ENCODE peak calls at places on chromosomes 11 and 22, in six cellular contexts. K is heart left ventricle, F is psoas muscle, C is tibial nerve, Y is IMR-90, R is spleen. Q is an unnamed sample. For H3K9me3, the result is how much of the 10 kb centered on the place peaks cover.

GRCh38 chr11:79466411-79466810 is 25.6 kb upstream of the TENM4 start:
- DNase-seq in F (no peak), Y (peak), K (no peak), R (no peak), C (no peak), Q (no peak)

GRCh38 chr11:126124284-126124683 is 61.6 kb upstream of the CDON start:
- DNase-seq in F (no peak), K (no peak), Y (peak), C (no peak), R (no peak), Q (no peak)

GRCh38 chr11:104897891-104898684 is at the start of gene CASP12:
- DNase-seq in F (no peak), Y (peak), R (no peak), K (peak), C (no peak), Q (no peak)

GRCh38 chr11:101466352-101466751 is 117.5 kb downstream of the TRPC6 start:
- DNase-seq in C (no peak), F (no peak), R (peak), Y (no peak), K (no peak), Q (peak)

GRCh38 chr11:17298302-17298701 is 21.8 kb downstream of the NUCB2 start:
- DNase-seq in R (no peak), K (no peak), C (no peak), F (no peak), Y (peak), Q (no peak)

GRCh38 chr11:74671520-74672196 is 59.6 kb downstream of the CHRDL2 start:
- DNase-seq in C (no peak), F (no peak), R (no peak), K (no peak), Y (peak), Q (no peak)

GRCh38 chr11:102268083-102268984 is 49.0 kb upstream of the BIRC3 start:
- DNase-seq in F (peak), K (peak), Y (peak), R (peak), C (peak), Q (peak)

GRCh38 chr11:17073370-17074027 is 4.0 kb downstream of the RPS13 start:
- DNase-seq in R (no peak), F (no peak), C (no peak), K (no peak), Y (no peak), Q (no peak)

GRCh38 chr11:75966546-75967287 is 151.7 kb downstream of the UVRAG start:
- DNase-seq in K (no peak), F (no peak), C (no peak), R (no peak), Y (peak), Q (no peak)

GRCh38 chr11:130389315-130389935 is 39.0 kb downstream of the ADAMTS8 start:
- DNase-seq in R (peak), Y (no peak), F (no peak), K (peak), C (no peak), Q (no peak)

GRCh38 chr11:80995523-80995922 is 1554.7 kb upstream of the TENM4 start:
- DNase-seq in C (no peak), K (no peak), R (no peak), Y (no peak), F (no peak), Q (no peak)

GRCh38 chr11:67411785-67412152 is 3.7 kb upstream of the CARNS1 start:
- DNase-seq in R (peak), C (no peak), Y (no peak), K (no peak), F (no peak), Q (no peak)

GRCh38 chr22:25475554-25476022 is 88.9 kb upstream of the GRK3 start:
- DNase-seq in F (no peak), K (peak), Y (peak), C (no peak), R (no peak), Q (no peak)

GRCh38 chr11:62755086-62755615 is 1.2 kb upstream of the ZBTB3 start:
- DNase-seq in C (no peak), K (no peak), F (no peak), Y (no peak), R (peak), Q (no peak)

GRCh38 chr22:29202231-29203192 is 3.2 kb upstream of the EMID1 start:
- DNase-seq in C (peak), F (peak), K (peak), R (peak), Y (peak), Q (no peak)

GRCh38 chr11:29641201-29641600 is 375.6 kb downstream of the KCNA4 start:
- DNase-seq in K (no peak), F (no peak), C (no peak), Y (no peak), R (no peak), Q (no peak)

GRCh38 chr11:19988598-19988997 is 171.7 kb downstream of the DBX1 start:
- DNase-seq in R (no peak), K (no peak), C (no peak), F (peak), Y (peak), Q (no peak)

GRCh38 chr11:3165916-3166267 is 782 bp upstream of the OSBPL5 start:
- DNase-seq in F (peak), C (no peak), K (no peak), Y (no peak), R (peak), Q (no peak)

GRCh38 chr11:120431633-120432032 is 79.9 kb upstream of the GRIK4 start:
- DNase-seq in R (no peak), F (no peak), C (no peak), K (no peak), Y (peak), Q (no peak)

GRCh38 chr11:8068605-8069221 is 12.3 kb upstream of the TUB start:
- DNase-seq in R (peak), F (peak), K (peak), C (peak), Y (peak), Q (peak)

GRCh38 chr11:108853864-108854263 is 189.0 kb downstream of the DDX10 start:
- DNase-seq in C (no peak), Y (no peak), F (no peak), R (no peak), K (no peak), Q (no peak)

GRCh38 chr11:28400236-28401100 is 292.3 kb downstream of the METTL15 start:
- DNase-seq in F (no peak), C (no peak), R (no peak), Y (peak), K (no peak), Q (no peak)

GRCh38 chr22:30538280-30538679 is 8.3 kb downstream of the SEC14L6 start:
- DNase-seq in F (no peak), K (no peak), Y (peak), C (no peak), R (no peak), Q (no peak)

GRCh38 chr11:97107604-97108003 is 717.8 kb downstream of the JRKL start:
- DNase-seq in R (no peak), F (no peak), K (no peak), C (no peak), Y (no peak), Q (no peak)

GRCh38 chr11:3225826-3226750 is 6.1 kb downstream of the MRGPRE start:
- DNase-seq in R (no peak), C (peak), Y (no peak), F (no peak), K (no peak), Q (no peak)

GRCh38 chr11:29256580-29256979 is 760.2 kb downstream of the KCNA4 start:
- DNase-seq in F (no peak), K (no peak), R (no peak), Y (no peak), C (no peak), Q (no peak)

GRCh38 chr11:59106363-59107336 is at the start of gene FAM111B:
- DNase-seq in R (peak), Y (peak), K (peak), F (peak), C (peak), Q (peak)

GRCh38 chr11:93477684-93478234 is 65.4 kb downstream of the SMCO4 start:
- DNase-seq in R (no peak), Y (peak), F (no peak), C (no peak), K (no peak), Q (no peak)

GRCh38 chr22:41411021-41411851 is 29.5 kb downstream of the TEF start:
- DNase-seq in K (no peak), R (no peak), C (peak), F (peak), Y (no peak), Q (no peak)

GRCh38 chr11:121582296-121582695 is 129.5 kb upstream of the SORL1-AS1 start:
- DNase-seq in Y (no peak), C (peak), F (no peak), R (no peak), K (no peak), Q (no peak)

GRCh38 chr11:78168539-78169477 is 19.6 kb downstream of the KCTD21 start:
- DNase-seq in K (peak), R (no peak), F (peak), C (peak), Y (peak), Q (no peak)

GRCh38 chr11:115330693-115331482 is 173.3 kb downstream of the CADM1 start:
- DNase-seq in Y (no peak), C (no peak), F (no peak), K (no peak), R (no peak), Q (no peak)

DNA sequence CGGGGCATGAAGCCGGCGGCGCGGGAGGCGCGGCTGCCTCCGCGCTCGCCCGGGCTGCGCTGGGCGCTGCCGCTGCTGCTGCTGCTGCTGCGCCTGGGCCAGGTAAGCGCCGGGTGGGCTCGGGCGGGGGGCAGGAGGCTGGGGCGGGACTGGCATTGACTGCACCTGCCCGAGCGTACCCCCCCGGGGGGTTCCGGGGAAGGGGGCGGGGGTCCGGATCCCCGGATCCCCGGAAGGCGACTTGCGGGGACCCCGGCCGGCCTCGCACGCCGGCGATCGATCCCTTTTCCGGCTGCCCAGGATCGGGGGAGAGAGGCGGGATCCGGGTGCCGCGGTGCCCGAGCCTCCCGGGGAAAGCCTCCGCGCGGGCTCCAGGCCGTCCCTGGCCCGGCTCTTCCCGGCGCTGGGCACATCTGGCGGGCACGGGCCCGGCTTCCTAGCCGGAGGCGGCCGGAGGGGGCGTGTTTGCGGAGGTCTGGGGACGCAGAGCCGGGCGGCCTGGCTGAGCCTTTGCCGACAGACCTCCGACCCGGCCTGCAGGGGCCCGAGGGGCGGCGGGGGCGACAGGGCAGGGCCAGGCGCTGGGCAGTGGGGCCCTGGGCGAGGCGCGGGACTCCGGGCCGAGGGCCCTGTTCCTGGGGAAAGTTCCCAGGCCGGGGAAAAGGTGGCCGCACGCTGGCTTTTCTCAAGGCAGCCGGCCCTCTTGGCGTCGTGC is 705 bp downstream of the PTPRJ start:
- DNase-seq in R (peak), C (no peak), Y (peak), F (peak), K (peak), Q (peak)
- TF ChIP-seq CTCF in R (peak), C (no peak), Y (peak), F (peak), K (no peak), Q (no peak)

DNA sequence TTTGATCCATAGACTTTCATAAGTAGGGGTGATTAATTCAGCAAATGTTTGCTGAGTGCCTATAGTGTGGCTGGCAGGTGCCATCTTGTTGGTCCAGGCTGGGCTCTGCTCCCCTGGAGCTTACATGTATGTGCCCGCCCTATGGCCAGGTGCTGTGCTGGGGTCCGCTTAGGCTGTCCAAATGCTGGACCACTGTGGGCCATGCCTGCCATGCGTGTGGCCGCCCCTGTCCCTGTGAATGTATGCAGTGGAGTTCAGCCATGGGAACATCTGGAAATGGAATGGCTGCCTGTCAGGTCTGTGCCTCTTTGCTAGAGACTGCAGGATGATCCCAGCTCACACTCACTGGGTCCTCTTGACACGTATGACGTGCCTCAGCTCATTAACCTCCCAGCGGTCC is 594.6 kb downstream of the TBC1D22A start:
- DNase-seq in K (no peak), Y (no peak), R (peak), C (no peak), F (no peak), Q (peak)
- H3K9me3 ChIP-seq in K (under half), Y (under half), R (under half), C (under half), F (under half), Q (under half)

GRCh38 chr11:94830722-94831121 is 62.6 kb downstream of the AMOTL1 start:
- DNase-seq in R (no peak), C (no peak), K (no peak), Y (no peak), F (no peak), Q (no peak)

GRCh38 chr11:94832604-94833238 is 64.6 kb downstream of the AMOTL1 start:
- DNase-seq in C (no peak), F (no peak), K (no peak), Y (no peak), R (no peak), Q (no peak)

GRCh38 chr11:94828088-94828487 is 59.9 kb downstream of the AMOTL1 start:
- DNase-seq in C (no peak), F (no peak), Y (no peak), R (no peak), K (no peak), Q (no peak)

GRCh38 chr11:94834931-94835330 is 66.8 kb downstream of the AMOTL1 start:
- DNase-seq in R (no peak), K (no peak), C (no peak), F (no peak), Y (peak), Q (no peak)

DNA sequence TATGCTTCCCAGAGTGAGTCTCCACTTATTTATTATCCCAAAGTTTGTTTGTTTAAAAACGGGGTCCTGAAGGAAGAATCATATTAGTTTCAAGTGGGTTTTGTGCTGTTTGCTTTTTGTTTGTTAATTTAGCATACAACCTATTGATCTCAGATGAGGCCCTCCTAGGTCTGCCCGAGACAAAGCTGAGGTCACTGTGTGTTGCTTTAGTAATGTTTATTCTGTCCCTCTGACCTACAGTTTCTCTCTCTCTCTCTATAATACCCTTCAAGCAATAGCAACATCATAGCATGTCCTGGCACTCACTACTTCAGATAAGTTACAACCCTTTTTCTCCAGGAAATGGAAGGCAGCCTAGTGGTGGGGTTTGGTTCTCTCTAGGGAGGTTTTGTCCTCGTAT is 63.4 kb downstream of the AMOTL1 start:
- DNase-seq in C (no peak), K (no peak), F (no peak), Y (no peak), R (no peak), Q (no peak)
- H3K27ac ChIP-seq in C (no peak), K (no peak), F (no peak), Y (peak), R (no peak), Q (no peak)

GRCh38 chr11:84384637-84385227 is 1098.6 kb upstream of the CCDC90B start:
- DNase-seq in F (no peak), R (no peak), Y (peak), K (no peak), C (peak), Q (peak)

GRCh38 chr11:84396521-84396920 is 1110.4 kb upstream of the CCDC90B start:
- DNase-seq in R (no peak), Y (no peak), F (no peak), C (no peak), K (no peak), Q (no peak)

GRCh38 chr11:84390441-84391078 is 1104.4 kb upstream of the CCDC90B start:
- DNase-seq in Y (no peak), F (no peak), K (no peak), C (no peak), R (no peak), Q (no peak)
- TF ChIP-seq CTCF in Y (no peak), F (no peak), K (no peak), C (no peak), R (no peak), Q (no peak)

GRCh38 chr11:70713436-70713835 is 315.1 kb downstream of the CTTN start:
- DNase-seq in Y (no peak), R (peak), C (no peak), K (no peak), F (no peak), Q (no peak)

GRCh38 chr11:70715166-70715565 is 316.8 kb downstream of the CTTN start:
- DNase-seq in K (no peak), F (peak), Y (no peak), C (no peak), R (no peak), Q (no peak)

GRCh38 chr11:70716986-70717775 is 318.9 kb downstream of the CTTN start:
- DNase-seq in R (no peak), Y (no peak), K (no peak), C (no peak), F (peak), Q (no peak)

GRCh38 chr11:70713988-70714665 is 315.8 kb downstream of the CTTN start:
- DNase-seq in Y (no peak), K (no peak), R (peak), C (no peak), F (no peak), Q (no peak)

DNA sequence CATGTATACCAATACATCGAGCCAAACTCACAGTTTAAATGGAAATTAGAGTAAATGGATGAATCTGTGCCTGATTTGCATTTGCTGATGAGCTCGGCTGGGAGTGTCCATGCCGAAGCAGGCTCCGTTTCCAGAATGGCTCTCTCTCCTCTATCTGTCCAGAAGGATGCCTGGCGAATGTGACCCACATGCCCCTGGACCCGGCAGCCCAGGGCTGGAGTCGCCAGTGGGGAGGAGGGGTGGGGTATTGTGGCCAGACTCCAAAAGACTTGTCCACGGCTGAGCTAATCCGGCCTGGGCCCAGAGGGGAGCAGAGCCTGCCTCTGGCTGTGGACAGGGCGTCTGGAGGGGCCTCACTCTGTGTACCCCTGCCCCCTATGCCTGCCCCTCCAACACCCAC is 317.3 kb downstream of the CTTN start:
- DNase-seq in C (no peak), K (no peak), F (no peak), Y (no peak), R (no peak), Q (no peak)
- H3K9me3 ChIP-seq in C (under half), K (under half), F (under half), Y (under half), R (under half), Q (under half)

GRCh38 chr11:15816996-15817395 is 539.4 kb downstream of the SOX6 start:
- DNase-seq in C (no peak), F (no peak), Y (peak), R (no peak), K (no peak), Q (no peak)
- H3K27ac ChIP-seq in C (no peak), F (no peak), Y (peak), R (no peak), K (peak), Q (peak)

Q was measured in pancreas.